ENCODE peak calls at places on chromosomes 7 and 10, in ten cellular contexts. P is foreskin fibroblast, N is psoas muscle, X is H9, O is RWPE1, I is progenitor cell of endocrine pancreas, F is mucosa of descending colon, U is lower lobe of right lung, C is AG09309, G is fibroblast of pulmonary artery. A is an unnamed sample.
A peak's percentile ranks its signal among the peaks of the same experiment; 100 is the strongest.

GRCh38 chr7:8637322-8637721 is 203.9 kb downstream of the NXPH1 start:
- DNase-seq in G (no peak), P (no peak), U (no peak), I (no peak), N (no peak), F (no peak), O (no peak), C (no peak), X (no peak), A (no peak)

GRCh38 chr7:22127835-22128527 is 182.3 kb upstream of the CDCA7L start:
- DNase-seq in O (no peak), U (no peak), C (no peak), F (no peak), X (no peak), I (no peak), P (no peak), G (peak; percentile 78), N (no peak), A (no peak)

GRCh38 chr7:158955146-158955870 is 99.0 kb downstream of the DYNC2I1 start:
- DNase-seq in X (no peak), F (no peak), I (no peak), C (no peak), P (no peak), U (no peak), G (no peak), O (no peak), N (no peak), A (no peak)

GRCh38 chr7:320297-320696 is 30.3 kb downstream of the FOXL3 start:
- DNase-seq in N (no peak), F (peak; percentile 66), I (no peak), C (no peak), P (no peak), U (peak; percentile 26), G (no peak), O (no peak), X (no peak), A (peak; percentile 10)

GRCh38 chr7:651032-651728 is 75.3 kb upstream of the DNAAF5 start:
- DNase-seq in I (no peak), U (peak; percentile 5), F (peak; percentile 6), G (no peak), N (no peak), C (no peak), O (no peak), P (no peak), X (no peak), A (no peak)

GRCh38 chr10:86266446-86267242 is 100.0 kb downstream of the GRID1 start:
- DNase-seq in C (no peak), U (no peak), G (no peak), I (peak; percentile 7), X (peak; percentile 14), O (no peak), P (no peak), N (no peak), F (no peak), A (peak; percentile 17)

GRCh38 chr10:95503012-95503411 is 58.2 kb downstream of the SORBS1 start:
- DNase-seq in O (no peak), C (no peak), G (no peak), I (no peak), P (no peak), X (no peak), N (no peak), U (no peak), F (no peak), A (no peak)

GRCh38 chr10:110353244-110354119 is 48.8 kb upstream of the SMNDC1 start:
- DNase-seq in C (peak; percentile 71), O (peak; percentile 84), G (peak; percentile 83), N (no peak), X (peak; percentile 72), P (peak; percentile 98), F (no peak), U (no peak), I (no peak), A (peak; percentile 58)

GRCh38 chr7:151061241-151062110 is 2.1 kb downstream of the SLC4A2 start:
- DNase-seq in N (no peak), G (no peak), P (no peak), X (peak; percentile 54), U (peak; percentile 73), I (no peak), O (no peak), F (no peak), C (no peak), A (no peak)

GRCh38 chr7:151060113-151060415 is 675 bp downstream of the SLC4A2 start:
- DNase-seq in I (no peak), P (no peak), C (no peak), F (no peak), N (no peak), U (no peak), X (peak; percentile 56), G (no peak), O (peak; percentile 13), A (no peak)

GRCh38 chr7:151059362-151060112 is at the start of gene SLC4A2:
- DNase-seq in C (no peak), F (peak; percentile 91), N (peak; percentile 90), P (peak; percentile 93), U (peak; percentile 86), G (peak; percentile 65), O (peak; percentile 81), X (peak; percentile 69), I (peak; percentile 52), A (peak; percentile 74)

GRCh38 chr7:151062111-151062398 is 2.7 kb downstream of the SLC4A2 start:
- DNase-seq in P (no peak), I (no peak), C (no peak), F (no peak), X (no peak), U (no peak), G (no peak), N (no peak), O (no peak), A (no peak)

GRCh38 chr7:151060416-151061234 is 1.2 kb downstream of the SLC4A2 start:
- DNase-seq in O (peak; percentile 30), F (peak; percentile 70), N (no peak), X (no peak), C (no peak), G (peak; percentile 64), U (no peak), P (peak; percentile 64), I (no peak), A (no peak)
- TF ChIP-seq CTCF in O (no peak), F (no peak), N (no peak), X (peak; percentile 8), C (peak; percentile 30), G (peak; percentile 9), U (no peak), P (no peak), I (no peak), A (no peak)

GRCh38 chr7:42645906-42646305 is 266.0 kb downstream of the C7orf25 start:
- DNase-seq in N (no peak), X (no peak), I (no peak), F (no peak), C (no peak), P (peak; percentile 13), G (peak; percentile 53), O (peak; percentile 7), U (no peak), A (no peak)

GRCh38 chr7:42642699-42643098 is 269.2 kb downstream of the C7orf25 start:
- DNase-seq in U (no peak), I (no peak), N (no peak), O (no peak), C (no peak), F (no peak), G (no peak), X (no peak), P (no peak), A (no peak)

DNA sequence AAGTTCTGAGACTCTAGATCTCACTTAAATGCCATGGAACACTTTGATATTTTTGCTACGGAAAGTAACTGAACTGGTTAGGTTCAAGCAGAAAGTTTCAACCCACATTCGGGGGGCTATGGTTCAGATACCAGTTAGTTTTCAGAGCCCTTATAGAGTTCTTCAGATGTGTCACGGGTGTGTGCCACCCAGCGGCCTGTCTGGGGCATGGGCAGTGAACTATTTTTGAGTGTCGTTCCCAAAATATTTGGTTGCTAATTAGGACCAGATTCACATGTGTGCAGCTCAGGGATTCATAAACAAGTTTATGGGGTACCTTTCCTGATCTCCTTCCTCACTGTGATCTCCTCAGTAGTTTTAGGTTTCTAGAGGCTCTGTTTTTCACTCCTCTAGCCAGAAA is 271.9 kb downstream of the C7orf25 start:
- DNase-seq in U (no peak), N (no peak), X (no peak), O (no peak), P (peak; percentile 71), C (no peak), I (no peak), F (no peak), G (no peak), A (no peak)
- TF ChIP-seq CTCF in U (no peak), N (no peak), X (peak; percentile 38), O (no peak), P (peak; percentile 46), C (peak; percentile 33), I (no peak), F (no peak), G (no peak), A (no peak)

GRCh38 chr7:124275411-124275810 is 242.5 kb upstream of the TMEM229A start:
- DNase-seq in F (no peak), X (no peak), N (no peak), O (no peak), C (no peak), P (no peak), I (no peak), G (no peak), U (no peak), A (no peak)

DNA sequence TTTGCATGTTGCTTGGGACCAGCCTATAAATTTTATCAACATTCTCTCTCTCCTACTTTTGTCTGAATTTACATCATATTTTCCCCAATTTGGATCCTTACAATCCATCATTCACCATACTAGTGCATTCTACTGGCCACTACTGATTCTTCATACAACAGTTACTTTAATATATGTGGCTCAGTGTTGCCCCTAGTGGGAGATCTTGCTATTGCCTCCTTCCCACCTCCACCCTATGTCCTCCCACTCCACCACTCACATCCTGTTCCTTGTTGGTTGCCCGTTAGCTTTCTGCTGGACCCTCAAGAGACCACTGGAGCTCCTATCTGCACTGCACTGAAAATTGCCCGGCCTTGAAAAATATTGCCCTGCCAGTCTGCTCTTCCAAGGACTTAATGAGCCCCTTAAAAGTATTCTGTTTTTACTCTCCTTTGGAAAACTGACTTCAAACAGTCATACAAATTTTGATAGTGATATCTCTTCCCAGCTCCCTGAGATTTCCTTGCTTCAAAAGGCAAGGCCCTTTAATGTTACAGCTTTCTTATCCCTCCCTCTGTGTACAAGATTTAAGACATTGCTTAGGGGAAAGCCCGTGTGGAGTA is 243.2 kb upstream of the TMEM229A start:
- DNase-seq in I (peak; percentile 17), F (no peak), X (peak; percentile 68), U (no peak), O (peak; percentile 10), G (peak; percentile 7), P (peak; percentile 4), C (no peak), N (no peak), A (no peak)
- TF ChIP-seq CTCF in I (peak; percentile 58), F (no peak), X (peak; percentile 79), U (peak; percentile 34), O (peak; percentile 50), G (peak; percentile 32), P (no peak), C (no peak), N (no peak), A (no peak)

DNA sequence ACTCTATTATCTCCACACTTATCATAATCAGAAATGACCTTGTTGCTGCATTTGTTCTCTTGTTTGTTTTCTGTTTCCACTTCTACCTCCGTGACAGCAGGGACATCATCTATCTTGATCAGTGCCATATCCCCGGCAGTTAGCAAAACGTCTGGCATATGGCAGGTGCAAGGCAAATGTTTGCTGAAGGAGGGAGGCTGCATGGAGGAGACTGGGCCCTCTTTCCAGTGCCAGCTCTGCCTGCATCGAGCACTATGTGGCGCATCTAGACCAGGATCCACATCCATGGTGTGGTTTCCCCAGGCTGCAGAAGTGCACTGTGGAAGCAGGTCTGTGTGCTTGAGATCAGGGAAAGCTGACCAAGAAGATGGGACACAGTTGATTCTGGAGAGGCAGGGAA is 181.2 kb downstream of the KCNMA1 start:
- DNase-seq in U (no peak), F (peak; percentile 70), N (no peak), I (no peak), P (no peak), X (no peak), O (no peak), G (no peak), C (no peak), A (no peak)
- TF ChIP-seq CTCF in U (no peak), F (peak; percentile 11), N (no peak), I (no peak), P (no peak), X (no peak), O (no peak), G (no peak), C (peak; percentile 25), A (no peak)